ENCODE peak calls at places on chromosome 17, in four cellular contexts. C is GM06990, F is right lobe of liver, M is thoracic aorta. R is an unnamed sample.

GRCh38 chr17:14201087-14201486 is 35.6 kb downstream of the CDRT15 start:
- DNase-seq in F (no peak), M (no peak), C (no peak), R (no peak)

GRCh38 chr17:33778505-33779398 is 476.3 kb upstream of the CCL2 start:
- DNase-seq in C (peak; percentile 18), F (no peak), M (no peak), R (peak; percentile 62)

GRCh38 chr17:2282297-2282873 is 21.2 kb downstream of the SMG6 start:
- DNase-seq in F (no peak), C (no peak), M (no peak), R (peak; percentile 66)

GRCh38 chr17:17853811-17854527 is 17.2 kb upstream of the SREBF1 start:
- DNase-seq in F (no peak), M (no peak), C (no peak), R (no peak)

GRCh38 chr17:11140501-11140900 is 100.5 kb upstream of the SHISA6 start:
- DNase-seq in C (no peak), M (no peak), F (no peak), R (no peak)

GRCh38 chr17:39753514-39754160 is 15.9 kb downstream of the GRB7 start:
- DNase-seq in F (peak; percentile 71), C (no peak), M (no peak), R (peak; percentile 87)

GRCh38 chr17:73482674-73483293 is 161.5 kb downstream of the SDK2 start:
- DNase-seq in C (no peak), M (no peak), F (no peak), R (no peak)

GRCh38 chr17:37465058-37465616 is 24.6 kb upstream of the DUSP14 start:
- DNase-seq in M (no peak), C (no peak), F (no peak), R (no peak)

GRCh38 chr17:17628388-17629008 is 37.0 kb upstream of the PEMT start:
- DNase-seq in M (no peak), C (peak; percentile 56), F (no peak), R (peak; percentile 62)

GRCh38 chr17:77765292-77765691 is 193.2 kb upstream of the TNRC6C start:
- DNase-seq in M (no peak), F (no peak), C (no peak), R (no peak)
- TF ChIP-seq CTCF in M (no peak), F (no peak), C (no peak), R (no peak)

GRCh38 chr17:21041753-21042433 is 918 bp downstream of the USP22 start:
- DNase-seq in M (peak; percentile 52), F (peak; percentile 90), C (peak; percentile 72), R (peak; percentile 82)

GRCh38 chr17:21043296-21044232 is 753 bp upstream of the USP22 start:
- DNase-seq in C (peak; percentile 98), F (peak; percentile 99), M (peak; percentile 92), R (no peak)

GRCh38 chr17:21037117-21037803 is 5.6 kb downstream of the USP22 start:
- DNase-seq in M (no peak), F (no peak), C (no peak), R (no peak)

GRCh38 chr17:21042434-21043295 is at the start of gene USP22:
- DNase-seq in C (no peak), F (no peak), M (no peak), R (peak; percentile 94)

GRCh38 chr17:21039839-21040575 is 2.8 kb downstream of the USP22 start:
- DNase-seq in F (no peak), C (no peak), M (no peak), R (no peak)
- TF ChIP-seq CTCF in F (peak; percentile 44), C (peak; percentile 61), M (peak; percentile 21), R (peak; percentile 7)

DNA sequence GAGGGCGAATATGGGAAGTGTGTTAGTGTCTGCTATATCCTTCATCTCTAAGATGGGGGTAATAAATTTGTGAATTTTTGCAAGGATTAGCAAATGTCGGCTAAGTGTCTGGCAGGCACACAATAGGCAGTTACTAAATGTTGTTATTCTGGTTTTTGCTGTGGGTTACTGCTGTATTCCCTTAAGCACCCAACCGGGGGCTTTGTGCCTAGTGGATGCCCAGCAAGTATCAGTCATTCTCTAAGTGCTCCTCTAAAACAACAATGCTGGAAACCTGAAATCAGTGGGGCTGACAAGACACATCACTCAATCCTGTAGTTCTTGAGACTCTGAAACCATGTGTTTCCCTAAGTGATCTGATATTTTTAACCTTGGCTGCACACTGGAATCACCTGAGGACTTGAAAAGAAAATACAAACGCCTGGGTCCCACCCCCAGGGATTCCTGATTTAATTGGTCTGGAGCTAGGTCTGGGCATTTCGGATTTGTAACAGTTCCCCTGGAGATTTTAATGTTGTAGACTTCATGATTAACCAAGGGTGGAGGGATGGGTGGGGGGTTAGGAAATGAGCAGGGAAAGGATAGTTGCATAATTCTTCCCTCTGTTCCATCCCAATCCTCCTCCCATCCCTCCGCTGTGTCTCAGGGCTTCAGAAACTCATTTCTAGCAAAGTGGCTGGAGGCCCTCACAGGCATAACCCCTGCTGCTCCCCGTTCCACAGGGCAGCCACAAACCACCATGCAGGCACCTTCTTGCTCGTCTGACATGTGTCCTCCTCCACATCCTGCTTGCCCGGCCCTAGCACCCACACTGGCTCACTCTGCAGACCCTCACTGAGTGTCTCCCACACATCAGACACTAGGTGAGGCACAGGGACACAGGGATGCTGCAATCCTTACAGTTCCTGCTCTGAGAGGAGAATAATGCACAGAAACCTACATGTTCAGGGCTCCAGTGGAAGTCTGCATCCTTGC is 61.6 kb upstream of the LYRM9 start:
- DNase-seq in F (no peak), C (no peak), M (no peak), R (no peak)
- TF ChIP-seq CTCF in F (no peak), C (no peak), M (no peak), R (no peak)

GRCh38 chr17:32461853-32462617 is 17.7 kb downstream of the PSMD11 start:
- DNase-seq in C (no peak), F (no peak), M (no peak), R (peak; percentile 48)
- TF ChIP-seq CTCF in C (peak; percentile 71), F (peak; percentile 59), M (peak; percentile 48), R (peak; percentile 34)

GRCh38 chr17:66451188-66452149 is 149.1 kb downstream of the PRKCA start:
- DNase-seq in M (no peak), F (peak; percentile 74), C (no peak), R (no peak)
- TF ChIP-seq CTCF in M (no peak), F (peak; percentile 36), C (peak; percentile 46), R (no peak)

GRCh38 chr17:70086468-70086867 is 11.4 kb downstream of the KCNJ16 start:
- DNase-seq in F (no peak), C (no peak), M (no peak), R (no peak)
- TF ChIP-seq CTCF in F (no peak), C (no peak), M (no peak), R (no peak)